ENCODE peak calls at places on chromosomes 13 and 19, in five cellular contexts. D, Z, P, B and L are unnamed samples.
A peak's percentile ranks its signal among the peaks of the same experiment; 100 is the strongest.

GRCh38 chr13:48562296-48563066 is 29.6 kb upstream of the RCBTB2 start:
- DNase-seq in D (no peak), Z (no peak), P (no peak), B (no peak), L (peak; percentile 98)

GRCh38 chr19:55344444-55344843 is 4.8 kb downstream of the KMT5C start:
- DNase-seq in D (no peak), Z (peak; percentile 91), P (no peak), B (no peak), L (no peak)

GRCh38 chr13:28455580-28456194 is 39.2 kb downstream of the FLT1 start:
- DNase-seq in D (no peak), Z (no peak), P (no peak), B (no peak), L (no peak)

GRCh38 chr13:44364601-44365000 is 9.0 kb upstream of the SERP2 start:
- DNase-seq in D (no peak), Z (no peak), P (peak; percentile 57), B (peak; percentile 82), L (no peak)

GRCh38 chr19:41321600-41322270 is 11.8 kb downstream of the CCDC97 start:
- DNase-seq in D (peak; percentile 65), Z (peak; percentile 90), P (peak; percentile 76), B (peak; percentile 82), L (no peak)

GRCh38 chr13:40064154-40064713 is 408.8 kb downstream of the COG6 start:
- DNase-seq in D (no peak), Z (no peak), P (peak; percentile 6), B (peak; percentile 65), L (no peak)

GRCh38 chr13:33869005-33869404 is 51.1 kb downstream of the RFC3 start:
- DNase-seq in D (no peak), Z (no peak), P (no peak), B (no peak), L (no peak)

GRCh38 chr19:16039545-16039944 is 36.8 kb upstream of the TPM4 start:
- DNase-seq in D (no peak), Z (peak; percentile 8), P (no peak), B (no peak), L (no peak)

GRCh38 chr19:30373593-30373992 is 1.4 kb downstream of the ZNF536 start:
- DNase-seq in D (no peak), Z (no peak), P (no peak), B (no peak), L (no peak)

GRCh38 chr19:52237771-52238400 is 31.5 kb upstream of the ZNF766 start:
- DNase-seq in D (peak; percentile 38), Z (peak; percentile 44), P (peak; percentile 69), B (peak; percentile 52), L (peak; percentile 19)

GRCh38 chr19:45117167-45117594 is 24.2 kb downstream of the PPP1R37 start:
- DNase-seq in D (peak; percentile 56), Z (no peak), P (no peak), B (no peak), L (peak; percentile 73)

GRCh38 chr13:26679945-26680516 is 80.6 kb downstream of the GPR12 start:
- DNase-seq in D (no peak), Z (no peak), P (no peak), B (no peak), L (no peak)

GRCh38 chr19:44958090-44958489 is 2.9 kb downstream of the CLPTM1 start:
- DNase-seq in D (no peak), Z (no peak), P (no peak), B (no peak), L (no peak)

GRCh38 chr13:47277774-47278173 is 380.9 kb upstream of the HTR2A start:
- DNase-seq in D (no peak), Z (no peak), P (no peak), B (no peak), L (no peak)

GRCh38 chr13:48158290-48158689 is 63.4 kb upstream of the MED4 start:
- DNase-seq in D (no peak), Z (no peak), P (no peak), B (no peak), L (peak; percentile 30)

GRCh38 chr13:26422036-26422435 is 135.4 kb upstream of the WASF3 start:
- DNase-seq in D (no peak), Z (no peak), P (no peak), B (no peak), L (no peak)

GRCh38 chr19:51000426-51000825 is 978 bp downstream of the KLK8 start:
- DNase-seq in D (no peak), Z (no peak), P (no peak), B (no peak), L (no peak)

GRCh38 chr19:38879400-38879751 is 1.3 kb upstream of the RINL start:
- DNase-seq in D (no peak), Z (peak; percentile 11), P (no peak), B (no peak), L (no peak)

GRCh38 chr13:101649490-101650126 is 197.1 kb downstream of the ITGBL1 start:
- DNase-seq in D (no peak), Z (no peak), P (peak; percentile 83), B (no peak), L (no peak)

GRCh38 chr13:81551036-81551435 is 1210.1 kb upstream of the SPRY2 start:
- DNase-seq in D (no peak), Z (no peak), P (no peak), B (no peak), L (no peak)

GRCh38 chr19:40623403-40624239 is 22.5 kb downstream of the LTBP4 start:
- DNase-seq in D (peak; percentile 98), Z (peak; percentile 30), P (peak; percentile 86), B (peak; percentile 43), L (no peak)

GRCh38 chr19:56333506-56333905 is 18.9 kb upstream of the ZSCAN5A start:
- DNase-seq in D (peak; percentile 48), Z (peak; percentile 64), P (peak; percentile 70), B (peak; percentile 67), L (no peak)

GRCh38 chr13:106433066-106433465 is 102.4 kb downstream of the EFNB2 start:
- DNase-seq in D (no peak), Z (no peak), P (peak; percentile 4), B (no peak), L (no peak)

GRCh38 chr19:3644351-3645066 is 17.9 kb upstream of the CACTIN start:
- DNase-seq in D (no peak), Z (no peak), P (no peak), B (no peak), L (no peak)

GRCh38 chr19:42424345-42424707 is 2.9 kb downstream of the LIPE start:
- DNase-seq in D (no peak), Z (no peak), P (no peak), B (no peak), L (no peak)

GRCh38 chr13:112441779-112442310 is 65.7 kb downstream of the SPACA7 start:
- DNase-seq in D (no peak), Z (no peak), P (no peak), B (no peak), L (no peak)

GRCh38 chr13:31946091-31946770 is 85.3 kb upstream of the FRY start:
- DNase-seq in D (no peak), Z (no peak), P (no peak), B (no peak), L (no peak)

GRCh38 chr13:113411216-113412023 is 41.9 kb downstream of the ADPRHL1 start:
- DNase-seq in D (no peak), Z (no peak), P (peak; percentile 63), B (peak; percentile 32), L (no peak)

GRCh38 chr19:4304509-4305252 is at the start of gene FSD1:
- DNase-seq in D (peak; percentile 96), Z (peak; percentile 99), P (peak; percentile 52), B (no peak), L (no peak)

DNA sequence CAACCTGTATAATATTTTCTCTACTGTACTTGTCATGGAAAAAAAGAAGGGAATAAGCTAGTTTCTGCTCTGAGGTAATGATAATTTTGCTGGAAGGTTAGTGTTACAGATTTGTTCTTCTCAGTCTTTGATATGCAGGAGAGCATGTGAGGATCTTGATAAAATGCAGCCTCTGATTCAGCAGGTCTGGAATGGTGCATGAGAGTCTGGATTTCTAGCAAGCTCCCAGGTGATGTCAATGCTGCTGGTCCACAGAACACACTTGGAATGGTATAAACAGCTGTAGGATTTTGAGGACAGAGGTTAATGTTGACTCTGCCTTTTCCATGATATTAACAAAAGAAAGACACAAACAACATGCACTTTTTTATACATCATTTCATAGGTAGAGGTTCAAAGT is 173.6 kb downstream of the NDFIP2 start:
- DNase-seq in D (no peak), Z (no peak), P (no peak), B (no peak), L (no peak)
- TF ChIP-seq REST in D (no peak), Z (no peak), P (no peak), B (no peak), L (no peak)

DNA sequence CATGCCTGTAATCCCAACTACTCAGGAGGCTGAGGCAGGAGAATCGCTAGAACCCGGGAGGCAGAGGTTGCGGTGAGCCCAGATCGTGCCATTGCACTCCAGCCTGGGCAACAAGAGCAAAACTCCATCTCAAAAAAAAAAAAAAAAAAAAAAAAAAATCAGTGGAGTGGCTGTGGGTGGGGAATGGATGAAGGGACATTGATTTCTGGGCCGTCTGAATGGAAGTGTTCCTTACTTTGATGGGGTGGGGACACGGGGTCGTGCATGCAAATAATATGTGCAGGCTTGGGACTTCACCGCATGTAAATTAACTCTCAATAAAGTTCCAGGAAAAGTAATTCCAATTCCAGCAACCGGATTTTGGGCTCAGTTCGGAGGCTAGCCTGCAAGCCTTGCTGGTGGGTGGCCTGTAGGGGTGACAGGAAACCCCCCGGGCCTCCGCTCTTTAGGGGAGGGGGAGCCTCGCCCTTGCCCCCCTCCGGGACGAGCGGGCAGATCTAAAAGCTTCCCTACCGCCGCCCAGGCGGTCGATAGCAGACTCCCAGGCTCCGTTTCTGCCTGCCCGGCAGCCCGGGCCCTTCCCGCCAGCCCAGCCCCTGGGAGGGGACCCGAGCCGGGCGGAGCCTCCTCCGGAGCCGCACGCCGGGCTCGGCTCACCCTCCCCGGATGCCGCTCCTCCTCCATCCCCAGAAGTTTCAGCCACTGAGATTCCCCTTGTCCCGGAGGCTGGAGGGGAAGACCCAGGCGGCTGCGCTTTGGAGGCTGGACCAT is 48.0 kb upstream of the ADGRE5 start:
- DNase-seq in D (no peak), Z (peak; percentile 45), P (peak; percentile 61), B (no peak), L (no peak)
- TF ChIP-seq USF2 in D (no peak), Z (no peak), P (no peak), B (no peak), L (no peak)

GRCh38 chr19:35845215-35846037 is 6.9 kb downstream of the NPHS1 start:
- DNase-seq in D (peak; percentile 94), Z (peak; percentile 71), P (peak; percentile 84), B (peak; percentile 37), L (no peak)
- TF ChIP-seq REST in D (no peak), Z (no peak), P (no peak), B (no peak), L (no peak)

DNA sequence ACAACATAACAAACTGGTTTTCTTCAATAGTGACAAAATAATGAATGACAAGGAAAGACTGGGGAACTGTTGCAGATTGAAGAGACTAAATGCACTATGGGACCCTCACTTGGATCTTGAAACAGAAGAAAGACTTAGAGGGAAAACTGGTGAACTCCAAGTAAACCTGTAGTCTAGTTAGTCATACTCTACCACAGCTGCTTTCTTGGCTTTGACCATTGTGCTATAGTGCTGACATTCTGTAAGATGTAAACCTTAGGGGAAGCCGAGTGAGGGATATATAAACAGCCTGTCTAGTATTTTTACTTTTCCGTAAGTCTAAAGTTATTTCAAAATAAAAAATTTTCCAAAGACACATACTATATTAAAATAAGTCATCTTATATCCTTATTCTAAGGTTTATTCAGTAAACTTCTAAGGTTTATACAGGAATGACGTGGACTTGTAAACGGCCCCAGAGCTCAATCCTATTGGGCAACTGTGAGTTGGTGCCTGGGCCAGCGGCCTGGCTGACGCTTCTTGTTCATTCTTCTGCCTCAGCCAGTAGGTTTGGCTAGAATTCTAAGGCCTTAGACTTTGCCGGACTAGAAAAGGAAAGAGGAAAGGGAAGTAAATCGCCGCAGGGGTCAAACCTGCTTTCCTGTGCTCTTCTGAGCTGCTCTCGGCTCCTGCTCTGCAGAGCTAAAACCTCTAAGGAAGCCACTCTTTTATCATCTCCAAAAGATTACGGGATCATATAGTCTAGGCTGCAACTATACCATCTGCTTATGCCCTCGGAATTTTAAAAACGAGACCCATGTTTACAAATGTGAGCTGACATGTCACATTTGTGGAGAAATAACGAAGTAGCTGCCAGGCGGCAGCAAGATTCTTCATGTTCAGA is 33.7 kb upstream of the UBE2L5 start:
- DNase-seq in D (no peak), Z (no peak), P (no peak), B (no peak), L (no peak)
- TF ChIP-seq USF2 in D (no peak), Z (no peak), P (no peak), B (no peak), L (no peak)